ENCODE peak calls at places on chromosomes 13 and 19, in six cellular contexts. E is left ventricle myocardium inferior; D is neural progenitor cell; B is HCT116; V is HepG2; T is CD8-positive, alpha-beta T cell. I is an unnamed sample.

GRCh38 chr13:39596685-39597084 is 6.3 kb downstream of the LHFPL6 start:
- DNase-seq in E (no peak), D (no peak), B (no peak), V (no peak), T (no peak), I (no peak)

GRCh38 chr19:5966215-5966614 is 11.7 kb downstream of the RANBP3 start:
- DNase-seq in E (no peak), D (no peak), B (no peak), V (no peak), T (no peak), I (no peak)

GRCh38 chr13:24985102-24985501 is 110.8 kb upstream of the PABPC3 start:
- DNase-seq in E (no peak), D (peak), B (no peak), V (no peak), T (no peak), I (peak)

GRCh38 chr19:401836-402535 is 7.0 kb downstream of the C2CD4C start:
- DNase-seq in E (no peak), D (no peak), B (no peak), V (no peak), T (no peak), I (no peak)

GRCh38 chr13:30421093-30422055 is 919 bp upstream of the UBE2L5 start:
- DNase-seq in E (peak), D (peak), B (no peak), V (no peak), T (no peak), I (peak)

GRCh38 chr19:39009001-39009400 is 23.3 kb downstream of the FBXO27 start:
- DNase-seq in E (no peak), D (no peak), B (no peak), V (no peak), T (no peak), I (no peak)

GRCh38 chr19:5166262-5166661 is 174.3 kb downstream of the PTPRS start:
- DNase-seq in E (no peak), D (no peak), B (no peak), V (peak), T (no peak), I (no peak)

GRCh38 chr19:56840452-56841193 is at the start of the genes PEG3 and ZIM2:
- DNase-seq in E (peak), D (no peak), B (no peak), V (peak), T (no peak), I (peak)

GRCh38 chr13:112204881-112205327 is 138.0 kb downstream of the SOX1 start:
- DNase-seq in E (peak), D (peak), B (no peak), V (no peak), T (no peak), I (peak)

GRCh38 chr13:53885997-53886396 is 857.4 kb downstream of the OLFM4 start:
- DNase-seq in E (no peak), D (no peak), B (no peak), V (no peak), T (no peak), I (no peak)

GRCh38 chr19:17289489-17289888 is 7.8 kb downstream of the ANKLE1 start:
- DNase-seq in E (peak), D (peak), B (peak), V (no peak), T (no peak), I (peak)

GRCh38 chr13:25118371-25118770 is 22.4 kb downstream of the PABPC3 start:
- DNase-seq in E (no peak), D (no peak), B (no peak), V (no peak), T (no peak), I (no peak)

GRCh38 chr19:41327499-41328156 is 17.7 kb downstream of the CCDC97 start:
- DNase-seq in E (peak), D (no peak), B (no peak), V (no peak), T (peak), I (no peak)

GRCh38 chr13:50731400-50731799 is 112.1 kb downstream of the DLEU7 start:
- DNase-seq in E (no peak), D (no peak), B (no peak), V (no peak), T (no peak), I (no peak)

GRCh38 chr13:111177803-111178389 is 62.8 kb downstream of the ARHGEF7 start:
- DNase-seq in E (no peak), D (no peak), B (no peak), V (no peak), T (no peak), I (no peak)

GRCh38 chr13:109743706-109744453 is 42.5 kb downstream of the IRS2 start:
- DNase-seq in E (no peak), D (no peak), B (no peak), V (no peak), T (no peak), I (peak)

GRCh38 chr13:97246596-97246995 is 24.5 kb downstream of the MBNL2 start:
- DNase-seq in E (no peak), D (no peak), B (no peak), V (no peak), T (no peak), I (no peak)

GRCh38 chr19:4555657-4556561 is 3.6 kb downstream of the SEMA6B start:
- DNase-seq in E (no peak), D (no peak), B (peak), V (no peak), T (no peak), I (peak)

GRCh38 chr13:22198656-22199217 is 527.9 kb downstream of the FGF9 start:
- DNase-seq in E (no peak), D (no peak), B (no peak), V (no peak), T (no peak), I (no peak)
- H3K27ac ChIP-seq in E (peak), D (no peak), B (no peak), V (no peak), T (no peak), I (no peak)

GRCh38 chr13:36343766-36344165 is 2.4 kb downstream of the SPART start:
- DNase-seq in E (no peak), D (no peak), B (no peak), V (no peak), T (no peak), I (no peak)
- H3K4me3 ChIP-seq in E (peak), D (no peak), B (no peak), V (no peak), T (no peak), I (no peak)

GRCh38 chr19:49552749-49553148 is 24.9 kb downstream of the RCN3 start:
- DNase-seq in E (no peak), D (no peak), B (no peak), V (no peak), T (no peak), I (no peak)

GRCh38 chr19:49551531-49551930 is 23.7 kb downstream of the RCN3 start:
- DNase-seq in E (no peak), D (no peak), B (no peak), V (no peak), T (no peak), I (no peak)

GRCh38 chr19:49555600-49556411 is 24.6 kb downstream of the NOSIP start:
- DNase-seq in E (peak), D (peak), B (peak), V (no peak), T (peak), I (peak)

GRCh38 chr19:49554701-49555181 is 25.6 kb downstream of the NOSIP start:
- DNase-seq in E (no peak), D (no peak), B (no peak), V (no peak), T (no peak), I (no peak)

DNA sequence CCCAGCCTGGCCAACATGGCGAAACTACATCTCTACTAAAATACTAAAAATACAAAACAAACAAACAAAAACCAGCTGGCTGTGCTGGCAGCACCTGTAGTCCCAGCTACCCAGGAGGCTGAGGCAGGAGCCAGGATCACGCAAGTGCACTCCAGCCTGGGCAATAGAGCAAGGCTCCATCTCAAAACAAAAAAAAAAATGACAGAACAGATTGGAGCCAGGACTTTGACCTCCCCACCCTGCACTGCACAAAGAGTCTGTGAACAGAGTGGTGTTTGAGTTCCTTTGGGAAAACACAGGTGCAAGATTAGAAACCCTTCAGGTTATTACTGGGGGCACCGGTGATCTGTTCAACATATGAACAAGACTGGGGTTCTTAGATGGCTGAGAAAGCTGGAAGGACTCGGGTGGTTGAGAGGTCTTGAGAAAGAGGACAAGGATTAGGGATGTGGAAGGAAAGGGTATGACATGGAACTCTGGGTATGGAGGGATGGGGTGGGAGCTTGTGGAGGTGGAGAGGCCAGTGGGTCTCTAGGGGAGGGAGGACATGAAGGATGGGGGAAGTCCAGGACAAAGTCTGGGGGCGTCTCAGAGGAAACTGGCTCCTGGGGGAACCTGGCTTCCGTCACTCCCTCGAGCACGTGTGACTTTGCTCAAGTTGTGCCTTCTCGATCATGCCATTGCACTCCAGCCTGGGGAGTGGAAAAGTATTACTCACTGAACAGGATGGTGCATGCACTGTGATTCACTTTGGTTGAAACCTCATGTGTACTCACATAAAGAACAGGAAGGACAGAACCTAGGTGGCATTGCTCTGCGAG is 25.9 kb downstream of the RCN3 start:
- DNase-seq in E (no peak), D (no peak), B (no peak), V (peak), T (no peak), I (no peak)
- H3K27ac ChIP-seq in E (peak), D (no peak), B (no peak), V (peak), T (no peak), I (no peak)

GRCh38 chr19:45041125-45041524 is 2.3 kb downstream of the CLASRP start:
- DNase-seq in E (no peak), D (no peak), B (no peak), V (no peak), T (no peak), I (no peak)
- H3K4me3 ChIP-seq in E (no peak), D (no peak), B (no peak), V (no peak), T (no peak), I (no peak)

GRCh38 chr19:46454244-46454643 is 17.1 kb downstream of the PNMA8A start:
- DNase-seq in E (no peak), D (no peak), B (no peak), V (no peak), T (no peak), I (no peak)
- H3K27ac ChIP-seq in E (no peak), D (no peak), B (no peak), V (no peak), T (no peak), I (no peak)

DNA sequence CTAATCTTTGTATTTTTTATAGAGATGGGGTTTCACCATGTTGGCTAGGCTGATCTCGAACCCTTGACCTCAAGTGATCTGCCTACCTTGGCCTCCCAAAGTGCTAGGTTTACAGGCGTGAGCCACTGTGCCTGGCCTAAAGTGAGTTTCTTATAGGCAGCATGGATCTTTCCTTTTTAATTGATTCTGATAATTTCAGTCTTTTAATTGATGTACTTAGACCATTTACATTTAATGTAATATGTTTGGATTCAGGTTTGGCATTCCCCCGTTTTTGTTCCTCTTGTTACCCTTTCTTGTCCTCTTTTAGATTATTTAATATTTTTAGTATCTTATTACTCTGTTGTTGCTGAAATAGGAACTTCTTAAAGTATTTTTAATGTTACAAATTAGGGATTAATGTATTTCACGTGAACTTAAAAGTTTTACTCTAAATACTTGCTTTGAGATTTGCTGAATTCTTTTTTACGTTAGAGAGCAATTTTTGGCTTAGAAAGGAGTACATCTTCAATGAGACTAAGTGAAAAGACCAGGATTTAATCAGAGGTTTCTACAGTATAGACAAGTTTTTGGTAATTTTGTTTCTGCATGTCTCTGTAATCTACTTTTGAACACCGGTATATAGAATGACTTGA is 50.3 kb downstream of the URI1 start:
- DNase-seq in E (no peak), D (no peak), B (no peak), V (no peak), T (no peak), I (no peak)
- H3K4me3 ChIP-seq in E (no peak), D (no peak), B (no peak), V (no peak), T (no peak), I (no peak)

GRCh38 chr19:14554382-14554812 is 17.5 kb downstream of the NDUFB7 start:
- DNase-seq in E (no peak), D (no peak), B (no peak), V (peak), T (no peak), I (peak)

GRCh38 chr19:14550201-14550754 is 20.9 kb downstream of the TECR start:
- DNase-seq in E (no peak), D (no peak), B (no peak), V (no peak), T (no peak), I (no peak)

GRCh38 chr19:14553939-14554243 is 18.0 kb downstream of the NDUFB7 start:
- DNase-seq in E (no peak), D (no peak), B (no peak), V (no peak), T (no peak), I (no peak)

GRCh38 chr19:14555918-14556661 is 15.8 kb downstream of the NDUFB7 start:
- DNase-seq in E (no peak), D (no peak), B (no peak), V (no peak), T (no peak), I (no peak)

DNA sequence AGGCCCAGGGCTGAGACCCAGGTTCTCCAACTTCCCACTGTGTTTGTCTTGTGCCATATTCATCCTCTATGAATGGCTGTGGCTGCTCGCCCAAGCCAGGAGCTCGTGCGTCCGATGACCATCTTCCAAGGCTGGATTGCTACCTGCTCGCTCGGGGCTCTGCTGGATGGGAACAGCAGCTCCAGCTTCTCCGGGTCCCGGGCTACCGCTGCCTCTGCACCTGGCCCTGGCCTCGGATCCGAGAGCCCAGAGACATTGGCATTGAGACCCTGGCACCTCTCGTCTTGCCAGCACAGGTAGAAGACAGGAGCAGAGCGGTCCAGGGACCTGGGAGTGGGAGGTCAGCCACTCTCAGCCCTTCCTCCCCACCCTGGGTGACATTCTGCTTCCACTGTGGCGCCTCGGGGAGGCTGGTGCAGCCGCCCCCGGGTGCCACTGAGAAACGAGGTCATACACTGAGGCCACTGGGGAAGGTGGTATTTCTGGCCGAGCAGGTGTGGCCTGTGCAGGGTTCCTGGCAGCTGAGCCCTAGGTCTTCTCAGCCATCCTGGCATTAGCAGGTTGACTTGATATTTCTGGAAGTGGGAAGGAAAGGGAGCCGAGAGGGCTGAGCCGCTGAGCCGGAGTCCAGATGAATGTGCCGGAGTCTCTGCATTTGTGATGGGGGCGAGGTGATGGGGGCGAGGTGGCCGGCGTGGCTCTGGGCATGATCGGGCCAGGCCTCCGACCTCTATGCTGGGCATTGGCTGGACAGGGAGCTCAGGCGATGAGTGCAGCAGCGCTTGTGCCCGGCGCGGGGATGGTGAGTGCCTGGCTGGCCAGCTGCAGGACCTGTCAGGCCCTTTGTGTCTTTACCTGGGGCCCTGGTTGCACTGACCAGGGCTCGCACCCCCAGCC is 18.6 kb downstream of the NDUFB7 start:
- DNase-seq in E (no peak), D (no peak), B (no peak), V (no peak), T (no peak), I (no peak)
- H3K27ac ChIP-seq in E (no peak), D (no peak), B (peak), V (peak), T (no peak), I (no peak)

I was measured in mesendoderm.